ENCODE peak calls at places on chromosomes 6 and 20, in five cellular contexts. W, I, V, L and Z are unnamed samples.

GRCh38 chr6:2448826-2449571 is 203.6 kb upstream of the GMDS start:
- DNase-seq in V (peak; percentile 89), I (peak; percentile 69), W (peak; percentile 75), L (peak; percentile 58), Z (no peak)

GRCh38 chr6:37207903-37208456 is 38.0 kb downstream of the PIM1 start:
- DNase-seq in L (peak; percentile 88), W (peak; percentile 83), V (peak; percentile 70), I (peak; percentile 61), Z (peak; percentile 87)

GRCh38 chr6:27582928-27583725 is 110.2 kb upstream of the ZNF184 start:
- DNase-seq in I (peak; percentile 55), L (peak; percentile 56), V (peak; percentile 71), W (peak; percentile 73), Z (peak; percentile 88)

GRCh38 chr6:151186276-151186675 is 53.5 kb upstream of the AKAP12 start:
- DNase-seq in I (no peak), V (no peak), W (no peak), L (no peak), Z (no peak)

GRCh38 chr6:39061588-39061987 is 13.0 kb downstream of the GLP1R start:
- DNase-seq in V (no peak), I (no peak), L (no peak), W (no peak), Z (no peak)

GRCh38 chr6:45472383-45472782 is 94.6 kb upstream of the SUPT3H start:
- DNase-seq in L (no peak), W (no peak), V (peak; percentile 51), I (no peak), Z (no peak)

GRCh38 chr20:64009811-64010387 is 26.1 kb upstream of the C20orf204 start:
- DNase-seq in V (no peak), L (no peak), I (no peak), W (no peak), Z (no peak)

GRCh38 chr6:138030872-138031271 is 76.3 kb downstream of the PERP start:
- DNase-seq in L (no peak), I (no peak), W (no peak), V (no peak), Z (no peak)

GRCh38 chr6:70676821-70677220 is 9.1 kb downstream of the SMAP1 start:
- DNase-seq in W (no peak), L (no peak), V (no peak), I (no peak), Z (no peak)

GRCh38 chr20:61900376-61901293 is 165.0 kb downstream of the TAF4 start:
- DNase-seq in V (no peak), L (no peak), W (no peak), I (no peak), Z (no peak)
- TF ChIP-seq USF2 in V (no peak), L (no peak), W (no peak), I (no peak), Z (no peak)

DNA sequence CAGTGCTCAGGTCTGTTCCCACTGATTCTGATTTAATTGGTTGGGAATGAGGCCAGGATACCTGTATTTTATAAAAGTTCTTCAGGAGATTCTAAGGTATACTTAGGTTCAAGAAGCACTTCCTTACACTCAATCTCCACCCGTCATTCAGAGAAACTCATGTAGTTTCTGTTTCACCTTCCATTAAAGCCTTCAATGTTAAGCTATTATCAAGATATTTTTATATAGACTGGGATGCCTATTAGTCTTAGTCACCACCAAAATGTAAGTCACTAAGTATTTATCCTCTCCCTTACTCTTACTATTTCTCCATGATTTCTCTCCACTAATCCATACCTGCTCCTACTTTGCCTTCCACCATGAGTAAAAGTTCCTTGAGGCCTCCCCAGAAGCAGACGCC is 38.1 kb upstream of the GCLC start:
- DNase-seq in V (peak; percentile 38), W (no peak), L (no peak), I (no peak), Z (no peak)
- TF ChIP-seq USF2 in V (no peak), W (no peak), L (no peak), I (no peak), Z (no peak)

GRCh38 chr20:10673176-10673830 is 496 bp downstream of the JAG1 start:
- DNase-seq in W (no peak), L (peak; percentile 15), I (peak; percentile 72), V (no peak), Z (no peak)
- TF ChIP-seq USF2 in W (no peak), L (no peak), I (no peak), V (no peak), Z (no peak)

DNA sequence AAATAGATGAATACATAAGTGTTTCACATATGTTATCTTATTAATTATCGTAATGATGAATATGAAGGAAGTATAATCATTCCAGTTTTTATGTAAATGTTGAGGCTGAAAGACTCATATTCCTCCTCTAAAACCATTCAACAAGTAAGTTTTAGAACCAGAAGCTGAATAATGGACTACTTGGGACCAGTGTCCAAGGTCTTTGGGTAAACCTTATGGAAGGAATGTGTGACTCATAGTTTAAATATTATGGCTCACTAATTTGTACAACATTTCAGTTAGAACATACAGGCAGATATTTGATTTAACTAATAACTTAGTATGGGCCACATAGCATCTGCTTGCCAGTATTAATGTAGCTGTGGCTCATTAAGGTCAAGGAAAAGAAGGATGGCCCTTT is 209.6 kb downstream of the TFAP2B start:
- DNase-seq in W (no peak), L (no peak), V (no peak), I (no peak), Z (no peak)
- TF ChIP-seq USF2 in W (no peak), L (no peak), V (no peak), I (no peak), Z (no peak)

GRCh38 chr6:82085701-82086100 is 161.8 kb downstream of the IBTK start:
- DNase-seq in V (no peak), I (no peak), L (no peak), W (peak; percentile 21), Z (no peak)

GRCh38 chr6:82086944-82087343 is 160.6 kb downstream of the IBTK start:
- DNase-seq in W (peak; percentile 89), L (no peak), I (no peak), V (no peak), Z (no peak)

GRCh38 chr6:82080767-82081166 is 166.8 kb downstream of the IBTK start:
- DNase-seq in L (no peak), V (no peak), I (no peak), W (no peak), Z (no peak)

GRCh38 chr6:82083646-82084045 is 163.9 kb downstream of the IBTK start:
- DNase-seq in I (no peak), W (no peak), L (no peak), V (peak; percentile 78), Z (no peak)

DNA sequence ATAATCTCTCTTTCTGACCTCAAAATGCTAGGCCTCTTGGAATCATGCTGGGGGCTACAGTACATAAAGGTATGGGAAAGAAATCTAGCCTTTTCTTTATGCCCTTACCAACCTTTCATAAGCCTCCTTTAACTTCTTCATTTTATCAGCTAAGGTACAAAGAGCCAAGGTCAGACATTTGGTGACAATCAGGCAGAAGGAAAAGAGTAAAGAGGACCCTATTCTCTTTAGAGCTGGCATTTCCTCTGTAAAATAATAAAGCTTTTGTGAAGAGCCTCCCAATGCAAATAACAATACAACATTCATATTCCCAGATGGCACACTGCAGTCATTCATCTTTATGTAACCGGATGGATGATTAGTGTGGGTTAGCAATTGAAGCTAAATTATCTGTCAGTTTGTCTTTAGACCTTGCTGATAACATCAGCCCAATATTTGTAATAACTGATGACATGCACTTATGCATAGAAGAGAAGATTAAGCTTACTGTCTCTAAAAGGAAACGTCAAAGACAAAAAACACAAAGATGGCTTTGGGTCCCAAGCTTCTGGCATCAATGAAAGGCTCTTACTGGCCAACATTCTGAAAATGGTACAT is 163.1 kb downstream of the IBTK start:
- DNase-seq in I (no peak), V (no peak), L (no peak), W (no peak), Z (no peak)
- TF ChIP-seq USF2 in I (no peak), V (no peak), L (no peak), W (no peak), Z (no peak)

GRCh38 chr20:51190783-51191180 is 167.9 kb upstream of the KCNG1 start:
- DNase-seq in L (no peak), W (no peak), I (no peak), V (peak; percentile 53), Z (no peak)
- TF ChIP-seq USF2 in L (no peak), W (no peak), I (no peak), V (no peak), Z (no peak)

GRCh38 chr6:136225496-136225895 is 24.6 kb downstream of the MTFR2 start:
- DNase-seq in I (no peak), W (peak; percentile 55), V (peak; percentile 31), L (no peak), Z (no peak)
- TF ChIP-seq USF2 in I (no peak), W (no peak), V (no peak), L (no peak), Z (no peak)

GRCh38 chr6:132814716-132815570 is 574 bp downstream of the RPS12 start:
- DNase-seq in I (no peak), L (peak; percentile 47), W (no peak), V (no peak), Z (no peak)

GRCh38 chr6:132812756-132813172 is 1.6 kb upstream of the RPS12 start:
- DNase-seq in W (no peak), V (peak; percentile 59), L (no peak), I (no peak), Z (no peak)

GRCh38 chr6:132811276-132811675 is 3.1 kb upstream of the RPS12 start:
- DNase-seq in W (no peak), L (no peak), I (no peak), V (peak; percentile 35), Z (no peak)

GRCh38 chr6:132812255-132812732 is 2.1 kb upstream of the RPS12 start:
- DNase-seq in V (peak; percentile 66), I (no peak), L (no peak), W (no peak), Z (no peak)

GRCh38 chr6:132813173-132813856 is 1.1 kb upstream of the RPS12 start:
- DNase-seq in W (peak; percentile 33), L (peak; percentile 37), I (no peak), V (no peak), Z (no peak)
- TF ChIP-seq USF2 in W (no peak), L (no peak), I (no peak), V (no peak), Z (no peak)